ENCODE peak calls at places on chromosomes 3 and 15, in four cellular contexts. Q is endodermal cell, V is lower lobe of right lung, A is PC-3. N is an unnamed sample.

GRCh38 chr15:45522931-45523331 is 376 bp upstream of the SLC30A4 start:
- DNase-seq in Q (peak), V (no peak), A (peak), N (no peak)

GRCh38 chr3:142623209-142623608 is 27.0 kb downstream of the PLS1 start:
- DNase-seq in Q (no peak), V (no peak), A (no peak), N (no peak)

GRCh38 chr15:31230630-31231485 is 95.8 kb upstream of the KLF13 start:
- DNase-seq in Q (no peak), V (no peak), A (no peak), N (no peak)

GRCh38 chr3:31047673-31048072 is 153.2 kb upstream of the GADL1 start:
- DNase-seq in Q (no peak), V (no peak), A (peak), N (no peak)

GRCh38 chr3:32176989-32177701 is 61.3 kb upstream of the CMTM8 start:
- DNase-seq in Q (peak), V (no peak), A (peak), N (no peak)

GRCh38 chr15:34584321-34584668 is 844 bp upstream of the GOLGA8B start:
- DNase-seq in Q (peak), V (no peak), A (no peak), N (no peak)

GRCh38 chr15:100192092-100192695 is 149.6 kb downstream of the ADAMTS17 start:
- DNase-seq in Q (no peak), V (no peak), A (peak), N (no peak)

GRCh38 chr3:37308247-37308646 is 133.9 kb upstream of the LRRFIP2 start:
- DNase-seq in Q (no peak), V (no peak), A (peak), N (no peak)

GRCh38 chr3:56347219-56347871 is 120.9 kb downstream of the ERC2 start:
- DNase-seq in Q (peak), V (no peak), A (peak), N (no peak)

GRCh38 chr3:142963266-142964149 is at the start of gene PAQR9:
- DNase-seq in Q (peak), V (no peak), A (no peak), N (peak)

GRCh38 chr15:45314960-45315359 is 62.9 kb downstream of the SLC28A2 start:
- DNase-seq in Q (peak), V (no peak), A (peak), N (no peak)

GRCh38 chr15:101213570-101213969 is 38.3 kb downstream of the CHSY1 start:
- DNase-seq in Q (no peak), V (no peak), A (no peak), N (no peak)

GRCh38 chr15:58357529-58358476 is 74.0 kb upstream of the LIPC start:
- DNase-seq in Q (peak), V (no peak), A (no peak), N (no peak)

GRCh38 chr3:124044961-124045360 is 53.0 kb upstream of the ROPN1 start:
- DNase-seq in Q (no peak), V (no peak), A (no peak), N (no peak)

GRCh38 chr3:89059201-89059600 is 48.2 kb upstream of the EPHA3 start:
- DNase-seq in Q (no peak), V (peak), A (peak), N (no peak)

GRCh38 chr3:42507252-42507651 is 4.8 kb downstream of the VIPR1 start:
- DNase-seq in Q (peak), V (peak), A (peak), N (no peak)

GRCh38 chr3:56801597-56802410 is at the start of gene ARHGEF3:
- DNase-seq in Q (peak), V (peak), A (peak), N (peak)

GRCh38 chr3:36197176-36197575 is 183.1 kb upstream of the STAC start:
- DNase-seq in Q (no peak), V (no peak), A (no peak), N (no peak)

GRCh38 chr15:68383161-68384074 is 48.5 kb downstream of the ITGA11 start:
- DNase-seq in Q (peak), V (no peak), A (peak), N (no peak)

DNA sequence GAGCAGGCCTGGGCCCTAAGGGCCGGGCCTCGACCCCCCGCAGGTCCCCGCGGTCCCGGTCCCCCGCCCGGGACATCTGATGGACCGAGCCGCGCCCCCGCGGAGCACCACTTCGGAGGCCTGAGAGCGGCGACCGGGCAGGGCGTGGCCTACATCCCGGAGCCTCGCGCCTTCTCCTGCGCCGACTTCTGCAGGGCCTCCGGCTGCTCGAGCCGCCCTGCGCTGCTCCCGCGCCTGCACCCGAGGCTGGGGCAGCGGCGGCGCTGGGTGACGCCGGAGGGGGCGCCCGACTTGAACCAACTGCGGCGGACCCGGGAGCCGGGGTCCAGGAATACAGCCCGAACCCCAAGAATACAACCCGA is 14.9 kb upstream of the GP9 start:
- DNase-seq in Q (peak), V (no peak), A (no peak), N (no peak)
- TF ChIP-seq CTCF in Q (no peak), V (no peak), A (no peak), N (no peak)

GRCh38 chr3:62602987-62603386 is 229.6 kb upstream of the FEZF2 start:
- DNase-seq in Q (no peak), V (no peak), A (no peak), N (no peak)
- TF ChIP-seq CTCF in Q (no peak), V (no peak), A (no peak), N (no peak)

DNA sequence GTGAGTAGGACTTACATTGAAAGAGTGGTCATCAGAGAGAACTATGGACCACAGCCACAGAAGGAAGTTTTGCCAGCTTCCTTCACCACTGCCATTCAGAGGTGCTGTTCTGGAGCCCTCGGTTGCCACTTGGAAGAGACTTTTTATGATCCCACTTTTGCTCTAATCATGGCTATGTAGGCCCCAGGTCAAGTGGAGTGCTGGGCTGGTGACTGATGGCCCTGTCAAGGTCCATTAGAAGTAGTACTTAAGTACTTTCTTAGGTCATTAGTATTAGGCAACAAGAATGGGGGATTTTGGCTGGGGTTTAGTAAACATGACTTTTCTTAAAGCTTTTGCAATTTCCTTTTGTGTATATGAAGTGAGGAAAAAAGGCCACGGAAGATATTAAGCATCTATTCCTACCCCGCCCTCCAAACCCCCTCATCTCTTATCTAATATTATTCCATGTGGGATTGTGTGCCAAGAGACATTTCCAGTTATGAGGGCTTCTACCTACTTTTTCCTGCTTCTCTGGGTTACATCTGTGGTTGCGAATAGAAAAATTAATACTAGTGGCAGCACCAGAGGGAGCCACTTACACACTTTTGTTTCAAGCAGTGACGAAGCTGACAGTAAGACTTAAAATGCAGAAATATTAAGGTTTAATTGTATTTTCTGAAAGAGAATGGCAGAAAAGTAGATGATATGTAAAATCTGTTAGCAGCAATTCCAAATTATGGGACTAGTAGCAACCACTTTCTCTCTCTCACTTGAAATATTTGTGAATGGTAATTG is 13.9 kb downstream of the NLGN1 start:
- DNase-seq in Q (no peak), V (peak), A (peak), N (no peak)
- TF ChIP-seq CTCF in Q (peak), V (peak), A (peak), N (peak)

GRCh38 chr3:190517696-190518095 is 3.8 kb downstream of the IL1RAP start:
- DNase-seq in Q (no peak), V (no peak), A (peak), N (no peak)

GRCh38 chr3:190513409-190514162 is at the start of gene IL1RAP:
- DNase-seq in Q (peak), V (peak), A (peak), N (peak)

GRCh38 chr3:190512666-190513065 is 1.2 kb upstream of the IL1RAP start:
- DNase-seq in Q (no peak), V (no peak), A (no peak), N (no peak)

GRCh38 chr3:190516416-190516815 is 2.5 kb downstream of the IL1RAP start:
- DNase-seq in Q (no peak), V (no peak), A (peak), N (no peak)

GRCh38 chr3:190514163-190515153 is 573 bp downstream of the IL1RAP start:
- DNase-seq in Q (peak), V (peak), A (peak), N (peak)
- TF ChIP-seq CTCF in Q (no peak), V (no peak), A (peak), N (no peak)

DNA sequence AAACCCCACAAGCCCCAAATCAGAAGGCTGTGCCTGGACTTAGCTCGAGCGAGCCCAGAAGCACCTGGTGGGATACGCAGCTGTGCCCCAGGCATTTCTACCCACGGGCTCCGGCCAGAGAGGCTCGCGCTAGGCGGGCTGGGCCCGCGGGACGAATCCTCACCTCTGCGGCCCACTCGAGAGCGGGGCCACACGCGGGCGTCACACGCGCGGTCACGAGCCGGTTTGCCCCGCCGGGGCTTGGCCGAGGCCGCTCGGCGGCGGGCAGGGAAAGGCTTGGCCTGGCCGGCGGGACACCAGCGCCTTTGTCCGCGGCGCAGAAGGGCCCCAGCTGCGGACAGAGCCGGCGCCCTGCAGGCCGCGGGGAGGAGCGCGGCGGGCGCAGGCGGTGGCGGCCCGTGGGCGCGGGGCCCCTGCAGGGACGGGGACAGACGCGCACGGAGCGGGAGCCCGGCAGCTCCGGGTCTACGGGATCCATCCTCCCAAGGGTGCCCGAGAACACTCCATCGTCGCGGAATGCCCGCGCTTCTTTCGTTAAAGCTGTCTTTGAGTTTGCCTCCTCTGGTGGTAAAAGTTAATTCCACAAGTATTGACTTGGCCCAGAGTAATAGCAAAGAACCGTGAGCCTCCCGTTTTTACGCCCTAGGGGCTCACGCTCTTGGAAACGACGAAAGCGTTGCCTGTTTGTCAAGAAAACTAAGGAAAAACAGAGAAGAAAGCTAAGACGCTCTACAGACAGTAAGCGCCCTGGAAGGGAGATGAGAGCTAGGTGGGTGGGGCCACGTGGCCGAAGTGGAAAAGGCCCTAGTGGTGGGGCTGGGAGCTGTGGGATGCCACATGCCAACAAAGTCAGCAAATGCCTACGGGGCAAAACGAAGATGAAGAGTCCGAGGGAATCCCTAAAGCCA is 26.4 kb downstream of the TYRO3 start:
- DNase-seq in Q (peak), V (peak), A (peak), N (peak)
- TF ChIP-seq CTCF in Q (peak), V (peak), A (peak), N (no peak)

DNA sequence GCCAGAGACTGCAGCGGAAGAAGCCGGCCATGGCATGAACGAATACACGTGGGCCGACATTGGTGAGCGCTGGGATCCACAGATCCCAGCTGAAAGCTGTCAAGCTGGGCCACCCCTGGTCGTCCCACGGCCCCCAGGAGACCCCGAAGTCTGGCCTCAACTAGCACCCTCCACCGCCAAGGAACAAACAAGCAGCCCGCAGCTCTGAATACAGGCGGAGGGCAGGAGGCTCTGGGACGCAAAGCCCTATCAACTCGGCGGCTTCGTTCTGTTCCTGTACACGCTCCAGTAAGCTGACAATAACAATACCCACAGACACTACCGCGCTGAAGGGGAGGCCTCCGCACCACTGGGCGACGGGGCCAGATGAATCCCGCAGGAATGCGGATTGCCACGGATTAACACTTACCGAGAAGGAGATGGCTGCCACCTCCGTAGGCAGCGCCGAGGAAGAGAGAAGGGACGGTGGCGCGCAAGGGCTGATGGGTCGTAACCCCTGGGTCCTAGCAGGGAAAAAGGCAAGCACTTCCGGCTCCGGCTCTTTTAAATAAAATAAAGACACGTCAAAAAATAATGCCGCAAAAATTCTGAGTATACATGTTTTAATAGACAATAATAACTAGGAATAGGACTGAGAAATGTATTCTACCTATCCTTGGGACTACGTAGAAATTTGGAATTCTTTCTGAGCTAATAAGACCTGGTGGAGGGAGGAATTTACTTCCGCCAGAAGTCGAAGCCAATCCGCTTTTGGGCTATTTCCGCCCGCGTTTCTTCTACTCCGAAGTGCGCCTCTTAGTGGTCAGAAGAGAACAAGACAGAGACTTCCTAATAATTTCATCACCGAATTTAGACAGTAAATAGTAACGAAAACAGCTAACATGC is at the start of gene RPL32:
- DNase-seq in Q (peak), V (peak), A (peak), N (peak)
- TF ChIP-seq CTCF in Q (peak), V (peak), A (peak), N (peak)

GRCh38 chr3:150302246-150302645 is 105.9 kb upstream of the TSC22D2 start:
- DNase-seq in Q (no peak), V (no peak), A (no peak), N (no peak)

GRCh38 chr3:150300376-150300775 is 107.7 kb upstream of the TSC22D2 start:
- DNase-seq in Q (no peak), V (no peak), A (peak), N (no peak)

GRCh38 chr3:150307862-150308261 is 100.2 kb upstream of the TSC22D2 start:
- DNase-seq in Q (no peak), V (no peak), A (no peak), N (no peak)

GRCh38 chr3:150300847-150301517 is 107.1 kb upstream of the TSC22D2 start:
- DNase-seq in Q (no peak), V (no peak), A (peak), N (no peak)

DNA sequence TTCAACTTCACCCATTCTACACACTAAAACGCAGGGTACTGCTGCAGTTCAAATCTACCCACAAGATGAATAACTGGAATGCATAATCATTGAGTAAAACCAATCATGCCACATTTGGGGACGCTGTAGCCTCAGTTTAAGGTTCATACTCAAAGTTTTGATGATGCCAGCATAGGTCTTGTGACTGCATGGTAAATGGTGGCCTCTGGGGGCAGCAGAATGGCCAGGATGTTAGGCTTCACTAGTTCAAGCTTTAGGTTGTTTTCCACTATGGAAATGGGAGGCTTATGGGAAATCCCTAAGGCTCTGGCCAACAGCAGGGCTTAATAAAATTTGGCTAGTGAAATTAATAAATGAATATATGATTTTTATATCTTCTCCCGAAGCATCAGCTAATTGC is 104.3 kb upstream of the TSC22D2 start:
- DNase-seq in Q (peak), V (no peak), A (peak), N (no peak)
- TF ChIP-seq CTCF in Q (peak), V (peak), A (peak), N (peak)

GRCh38 chr3:126982522-126983175 is at the start of gene PLXNA1:
- DNase-seq in Q (peak), V (peak), A (peak), N (peak)

GRCh38 chr3:126984391-126985142 is 1.7 kb downstream of the PLXNA1 start:
- DNase-seq in Q (no peak), V (no peak), A (no peak), N (no peak)

GRCh38 chr3:126983653-126984390 is 907 bp downstream of the PLXNA1 start:
- DNase-seq in Q (peak), V (no peak), A (no peak), N (no peak)

GRCh38 chr3:126982125-126982521 is 792 bp upstream of the PLXNA1 start:
- DNase-seq in Q (no peak), V (no peak), A (peak), N (no peak)

GRCh38 chr3:126983276-126983652 is 349 bp downstream of the PLXNA1 start:
- DNase-seq in Q (no peak), V (no peak), A (no peak), N (no peak)
- TF ChIP-seq CTCF in Q (no peak), V (no peak), A (no peak), N (no peak)

N was measured in mesothelial cell of epicardium.